ENCODE peak calls at places on chromosomes 13 and 19, in five cellular contexts. L is CD4-positive, CD25-positive, alpha-beta regulatory T cell; N is heart right ventricle; C is neural progenitor cell; A is right cardiac atrium. U is an unnamed sample.

GRCh38 chr19:35153701-35154534 is 617 bp upstream of the FXYD5 start:
- DNase-seq in L (peak; percentile 69), C (peak; percentile 79), A (peak; percentile 48), N (no peak), U (no peak)

GRCh38 chr19:2089001-2089711 is 7.0 kb downstream of the MOB3A start:
- DNase-seq in L (no peak), C (no peak), A (no peak), N (no peak), U (peak; percentile 85)

GRCh38 chr13:30755678-30756077 is 20.3 kb downstream of the ALOX5AP start:
- DNase-seq in A (no peak), C (no peak), N (no peak), L (no peak), U (no peak)

GRCh38 chr19:38015216-38015615 is 108.2 kb downstream of the SIPA1L3 start:
- DNase-seq in L (no peak), N (no peak), C (no peak), A (no peak), U (no peak)

GRCh38 chr13:27667946-27668345 is 46.3 kb downstream of the POLR1D start:
- DNase-seq in C (no peak), N (peak; percentile 32), A (no peak), L (no peak), U (no peak)

GRCh38 chr13:107743983-107744382 is 471.4 kb downstream of the LIG4 start:
- DNase-seq in C (peak; percentile 17), L (no peak), A (no peak), N (no peak), U (no peak)

GRCh38 chr19:54551950-54552912 is 21.4 kb upstream of the LILRA2 start:
- DNase-seq in C (no peak), A (peak; percentile 39), N (peak; percentile 12), L (no peak), U (no peak)

GRCh38 chr13:72651196-72651595 is 76.2 kb downstream of the MZT1 start:
- DNase-seq in N (no peak), L (no peak), A (no peak), C (peak; percentile 58), U (no peak)

GRCh38 chr13:71922191-71922590 is 55.2 kb upstream of the DACH1 start:
- DNase-seq in N (no peak), A (no peak), C (no peak), L (no peak), U (no peak)

GRCh38 chr13:29859971-29860370 is 9.6 kb upstream of the UBL3 start:
- DNase-seq in C (no peak), A (no peak), N (no peak), L (no peak), U (no peak)

GRCh38 chr13:114167885-114168284 is 11.2 kb upstream of the CFAP97D2 start:
- DNase-seq in C (no peak), N (no peak), A (no peak), L (no peak), U (no peak)

GRCh38 chr13:95403349-95404140 is 102.3 kb upstream of the ABCC4 start:
- DNase-seq in A (no peak), C (peak; percentile 84), L (no peak), N (peak; percentile 9), U (no peak)

GRCh38 chr13:25977216-25977615 is 74.6 kb downstream of the SHISA2 start:
- DNase-seq in L (no peak), A (no peak), C (peak; percentile 82), N (no peak), U (no peak)

GRCh38 chr13:33958964-33959363 is 141.0 kb downstream of the RFC3 start:
- DNase-seq in A (no peak), N (no peak), C (no peak), L (no peak), U (no peak)

GRCh38 chr19:27986299-27986698 is 1226.7 kb downstream of the UQCRFS1 start:
- DNase-seq in A (no peak), C (no peak), N (no peak), L (no peak), U (no peak)

GRCh38 chr13:110250258-110250891 is 56.6 kb downstream of the COL4A1 start:
- DNase-seq in A (peak; percentile 76), L (no peak), C (no peak), N (peak; percentile 59), U (no peak)

GRCh38 chr13:38905861-38906260 is 84.8 kb downstream of the STOML3 start:
- DNase-seq in N (no peak), A (no peak), C (no peak), L (no peak), U (no peak)

GRCh38 chr13:89457977-89458376 is 1786.8 kb downstream of the SLITRK5 start:
- DNase-seq in N (no peak), A (no peak), C (no peak), L (no peak), U (peak; percentile 62)

GRCh38 chr13:33092422-33092987 is 76.3 kb downstream of the KL start:
- DNase-seq in C (no peak), L (no peak), A (peak; percentile 22), N (no peak), U (no peak)

GRCh38 chr13:113598481-113598880 is 13.9 kb downstream of the TFDP1 start:
- DNase-seq in C (no peak), N (no peak), A (no peak), L (no peak), U (no peak)

GRCh38 chr13:112851107-112852046 is 117.6 kb upstream of the MCF2L start:
- DNase-seq in N (no peak), C (no peak), A (no peak), L (no peak), U (no peak)

GRCh38 chr19:18697680-18698079 is 14.2 kb downstream of the CRTC1 start:
- DNase-seq in N (no peak), C (no peak), A (no peak), L (no peak), U (no peak)

GRCh38 chr13:55497486-55497885 is 1643.2 kb upstream of the PRR20A start:
- DNase-seq in A (no peak), L (no peak), C (no peak), N (no peak), U (no peak)

GRCh38 chr19:10120538-10121198 is 969 bp upstream of the EIF3G start:
- DNase-seq in C (no peak), N (no peak), A (no peak), L (no peak), U (peak; percentile 48)

GRCh38 chr13:84297246-84297645 is 415.0 kb upstream of the SLITRK1 start:
- DNase-seq in L (no peak), A (no peak), N (no peak), C (no peak), U (no peak)

GRCh38 chr19:6076675-6077463 is 33.4 kb downstream of the RFX2 start:
- DNase-seq in A (no peak), C (no peak), N (no peak), L (no peak), U (peak; percentile 39)

GRCh38 chr13:27960362-27961226 is 8.5 kb downstream of the CDX2 start:
- DNase-seq in N (peak; percentile 11), C (peak; percentile 89), A (peak; percentile 41), L (no peak), U (peak; percentile 18)

GRCh38 chr19:47776568-47776967 is 1.9 kb upstream of the SELENOW start:
- DNase-seq in N (no peak), L (no peak), C (no peak), A (no peak), U (peak; percentile 97)

GRCh38 chr19:36140289-36141038 is 598 bp downstream of the CAPNS1 start:
- DNase-seq in N (peak; percentile 64), C (peak; percentile 73), L (no peak), A (peak; percentile 58), U (no peak)

GRCh38 chr13:76489299-76489698 is 396.9 kb downstream of the KCTD12 start:
- DNase-seq in C (peak; percentile 8), L (no peak), A (no peak), N (no peak), U (no peak)

GRCh38 chr19:3361384-3362216 is 4.8 kb upstream of the NFIC start:
- DNase-seq in C (no peak), N (no peak), A (no peak), L (no peak), U (no peak)
- H3K27ac ChIP-seq in C (no peak overlapping the region), N (peak overlapping the region; percentile 96), A (peak overlapping the region; percentile 88), L (peak overlapping the region; percentile 66), U (no peak overlapping the region)

GRCh38 chr19:39943586-39943985 is 9.2 kb upstream of the FCGBP start:
- DNase-seq in L (no peak), A (no peak), N (no peak), C (no peak), U (no peak)

GRCh38 chr19:39940221-39940833 is 5.9 kb upstream of the FCGBP start:
- DNase-seq in A (no peak), N (no peak), C (no peak), L (no peak), U (no peak)

GRCh38 chr19:39937792-39938191 is 3.4 kb upstream of the FCGBP start:
- DNase-seq in L (no peak), C (no peak), A (no peak), N (no peak), U (no peak)

GRCh38 chr19:39941151-39941550 is 6.7 kb upstream of the FCGBP start:
- DNase-seq in C (no peak), N (no peak), L (no peak), A (no peak), U (no peak)

GRCh38 chr19:39941615-39942507 is 7.4 kb upstream of the FCGBP start:
- DNase-seq in N (peak; percentile 14), A (no peak), C (peak; percentile 35), L (peak; percentile 80), U (no peak)
- H3K27ac ChIP-seq in N (no peak overlapping the region), A (no peak overlapping the region), C (peak overlapping the region; percentile 34), L (peak overlapping the region; percentile 90), U (no peak overlapping the region)

DNA sequence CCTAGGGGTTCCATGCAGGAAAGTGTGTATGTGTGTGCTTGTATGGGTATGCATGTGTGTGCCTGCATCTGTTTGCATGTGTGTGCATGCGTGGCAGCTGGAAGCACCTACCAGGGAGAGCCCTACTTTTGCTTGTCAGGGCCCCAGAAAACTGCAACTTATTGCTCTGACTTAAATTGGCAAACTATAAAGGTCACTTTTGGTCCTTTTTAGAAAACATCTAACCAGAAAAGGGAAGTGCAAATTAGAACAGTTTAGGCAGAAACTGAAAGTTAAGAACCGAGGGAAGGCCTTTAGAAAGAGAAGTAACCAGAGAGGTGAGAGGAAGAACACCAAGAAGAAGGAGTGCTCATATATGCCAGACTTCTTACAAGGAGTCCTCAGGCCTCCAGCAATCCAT is 32.5 kb downstream of the DLEU7 start:
- DNase-seq in C (no peak), A (no peak), L (no peak), N (no peak), U (no peak)
- H3K27ac ChIP-seq in C (no peak overlapping the region), A (no peak overlapping the region), L (no peak overlapping the region), N (no peak overlapping the region), U (no peak overlapping the region)

GRCh38 chr19:57814505-57815246 is at the start of gene ZNF552:
- DNase-seq in A (peak; percentile 87), N (peak; percentile 89), L (peak; percentile 79), C (peak; percentile 96), U (peak; percentile 64)
- H3K27ac ChIP-seq in A (peak within 1 kb of the TSS; percentile 70), N (peak within 1 kb of the TSS; percentile 82), L (peak within 1 kb of the TSS; percentile 78), C (no peak within 1 kb of the TSS), U (peak within 1 kb of the TSS; percentile 65)

DNA sequence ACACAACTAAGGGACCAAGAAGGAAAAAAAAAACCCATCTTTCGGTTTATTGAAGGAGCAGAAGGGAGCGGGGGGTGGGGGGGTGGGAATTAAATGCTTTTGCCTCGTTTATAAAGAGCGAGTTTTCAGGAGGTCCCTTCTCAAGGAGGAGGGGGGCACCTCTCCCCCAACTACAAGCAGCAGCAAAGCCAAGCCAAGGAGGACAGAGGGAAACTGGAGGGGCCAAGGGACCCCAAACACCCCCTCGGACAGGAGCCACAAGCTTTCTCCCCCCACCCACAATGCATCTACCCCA is 2.4 kb downstream of the IRF2BP1 start:
- DNase-seq in A (no peak), L (no peak), C (no peak), N (no peak), U (no peak)
- H3K27ac ChIP-seq in A (no peak overlapping the region), L (no peak overlapping the region), C (no peak overlapping the region), N (no peak overlapping the region), U (no peak overlapping the region)

GRCh38 chr13:21074601-21075302 is 13.4 kb upstream of the LATS2 start:
- DNase-seq in C (no peak), L (peak; percentile 12), A (peak; percentile 59), N (peak; percentile 32), U (no peak)
- H3K27ac ChIP-seq in C (no peak overlapping the region), L (no peak overlapping the region), A (peak overlapping the region; percentile 6), N (peak overlapping the region; percentile 72), U (no peak overlapping the region)